ENCODE peak calls at places on chromosomes 12 and 14, in five cellular contexts. B, I, Y, U and D are unnamed samples.

GRCh38 chr14:54251356-54251755 is 145.5 kb upstream of the CDKN3 start:
- DNase-seq in B (no peak), Y (no peak), I (no peak), U (no peak), D (no peak)

GRCh38 chr12:14955876-14956811 is 5.3 kb downstream of the ARHGDIB start:
- DNase-seq in I (peak), U (no peak), Y (no peak), B (no peak), D (no peak)

GRCh38 chr12:109433618-109434017 is 43.5 kb downstream of the KCTD10 start:
- DNase-seq in Y (peak), I (no peak), B (no peak), U (no peak), D (no peak)

GRCh38 chr12:111596985-111597730 is 2.0 kb downstream of the ATXN2 start:
- DNase-seq in B (peak), Y (peak), U (no peak), I (no peak), D (peak)

GRCh38 chr12:132366341-132366861 is 37.0 kb upstream of the GALNT9 start:
- DNase-seq in Y (no peak), U (no peak), B (no peak), I (no peak), D (no peak)

GRCh38 chr14:43587183-43587582 is 919.9 kb downstream of the FSCB start:
- DNase-seq in U (no peak), Y (no peak), I (no peak), B (no peak), D (no peak)

GRCh38 chr12:25590021-25590721 is 37.1 kb upstream of the LMNTD1 start:
- DNase-seq in B (no peak), Y (no peak), I (no peak), U (no peak), D (no peak)

GRCh38 chr12:44476683-44477082 is 399.4 kb downstream of the NELL2 start:
- DNase-seq in B (no peak), Y (no peak), I (no peak), U (no peak), D (no peak)

GRCh38 chr12:27865421-27865820 is 85.4 kb upstream of the MANSC4 start:
- DNase-seq in I (no peak), Y (peak), B (no peak), U (no peak), D (no peak)

GRCh38 chr14:88025350-88025749 is 20.4 kb downstream of the GPR65 start:
- DNase-seq in I (no peak), Y (peak), B (no peak), U (no peak), D (no peak)

GRCh38 chr12:62866451-62867082 is 68.4 kb downstream of the PPM1H start:
- DNase-seq in I (no peak), Y (no peak), U (no peak), B (peak), D (no peak)

GRCh38 chr12:12927211-12928079 is 24.5 kb downstream of the GPRC5D start:
- DNase-seq in I (peak), U (no peak), B (peak), Y (peak), D (peak)

GRCh38 chr12:105561981-105562726 is 231.7 kb downstream of the C12orf75 start:
- DNase-seq in U (no peak), I (no peak), B (no peak), Y (no peak), D (peak)

GRCh38 chr12:93758974-93759373 is 81.8 kb downstream of the CRADD start:
- DNase-seq in U (no peak), Y (no peak), B (no peak), I (no peak), D (no peak)

DNA sequence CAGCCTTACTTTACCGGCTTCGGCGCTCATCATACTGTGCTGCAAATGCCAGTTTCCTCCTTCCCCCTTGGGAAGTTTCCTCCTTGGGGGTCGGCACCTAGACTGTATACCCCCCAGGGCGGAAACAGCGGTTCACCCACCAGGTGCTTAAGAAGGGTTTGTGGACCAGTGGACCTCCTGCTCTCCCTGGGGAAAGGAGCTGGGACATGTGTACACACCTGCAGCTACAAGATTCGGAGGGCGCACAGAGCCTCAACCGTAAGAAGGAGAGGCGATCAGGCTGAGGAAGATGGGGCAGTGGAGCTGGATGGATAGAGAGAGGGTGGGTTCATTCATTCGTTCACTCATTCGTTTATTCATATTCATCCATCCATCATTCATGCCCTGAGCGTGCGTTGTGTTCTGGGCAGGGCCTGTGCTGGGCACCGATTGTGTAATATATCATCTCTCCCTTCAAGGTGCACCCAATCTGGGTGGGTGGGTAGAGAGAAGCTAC is 717 bp upstream of the ZNF839 start:
- DNase-seq in B (no peak), Y (no peak), I (no peak), U (no peak), D (no peak)
- H3K9ac ChIP-seq in B (peak), Y (no peak), I (peak), U (no peak), D (peak)

DNA sequence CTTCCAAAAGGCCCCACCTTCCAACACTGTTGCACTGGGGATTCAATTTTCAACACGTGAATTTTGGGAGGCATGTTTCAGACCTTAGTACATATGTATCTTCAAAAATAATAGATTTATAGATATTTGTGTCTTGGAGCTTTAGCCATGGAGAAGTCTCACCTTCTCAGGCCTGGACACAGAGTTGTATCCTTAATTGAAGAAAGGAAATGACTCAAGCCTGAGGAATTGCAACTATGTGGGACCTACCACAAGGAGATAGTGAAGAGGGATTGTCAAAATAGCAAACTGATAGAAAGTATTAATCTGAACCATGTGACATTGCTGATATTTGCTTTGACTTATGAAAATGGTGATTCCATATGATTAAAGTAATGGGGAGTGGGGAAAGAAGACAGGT is 89.8 kb downstream of the ACSS3 start:
- DNase-seq in Y (no peak), U (no peak), B (no peak), I (no peak), D (no peak)
- TF ChIP-seq ATF3 in Y (no peak), U (no peak), B (no peak), I (no peak), D (no peak)

GRCh38 chr12:6508087-6508486 is 14.2 kb downstream of the NCAPD2 start:
- DNase-seq in I (no peak), B (no peak), Y (no peak), U (no peak), D (no peak)
- H3K9ac ChIP-seq in I (no peak), B (no peak), Y (no peak), U (no peak), D (no peak)

GRCh38 chr14:37551119-37551518 is 43.9 kb downstream of the FOXA1 start:
- DNase-seq in U (no peak), Y (no peak), B (no peak), I (no peak), D (no peak)

GRCh38 chr14:37559386-37559785 is 35.7 kb downstream of the FOXA1 start:
- DNase-seq in Y (no peak), B (no peak), I (no peak), U (no peak), D (no peak)

GRCh38 chr14:37558740-37559139 is 36.3 kb downstream of the FOXA1 start:
- DNase-seq in I (no peak), Y (no peak), U (no peak), B (no peak), D (no peak)

GRCh38 chr14:37550511-37550910 is 44.5 kb downstream of the FOXA1 start:
- DNase-seq in B (no peak), I (no peak), Y (no peak), U (no peak), D (no peak)

GRCh38 chr14:37553935-37554550 is 41.0 kb downstream of the FOXA1 start:
- DNase-seq in I (no peak), B (peak), U (no peak), Y (no peak), D (no peak)
- TF ChIP-seq ATF3 in I (no peak), B (no peak), U (no peak), Y (no peak), D (no peak)

DNA sequence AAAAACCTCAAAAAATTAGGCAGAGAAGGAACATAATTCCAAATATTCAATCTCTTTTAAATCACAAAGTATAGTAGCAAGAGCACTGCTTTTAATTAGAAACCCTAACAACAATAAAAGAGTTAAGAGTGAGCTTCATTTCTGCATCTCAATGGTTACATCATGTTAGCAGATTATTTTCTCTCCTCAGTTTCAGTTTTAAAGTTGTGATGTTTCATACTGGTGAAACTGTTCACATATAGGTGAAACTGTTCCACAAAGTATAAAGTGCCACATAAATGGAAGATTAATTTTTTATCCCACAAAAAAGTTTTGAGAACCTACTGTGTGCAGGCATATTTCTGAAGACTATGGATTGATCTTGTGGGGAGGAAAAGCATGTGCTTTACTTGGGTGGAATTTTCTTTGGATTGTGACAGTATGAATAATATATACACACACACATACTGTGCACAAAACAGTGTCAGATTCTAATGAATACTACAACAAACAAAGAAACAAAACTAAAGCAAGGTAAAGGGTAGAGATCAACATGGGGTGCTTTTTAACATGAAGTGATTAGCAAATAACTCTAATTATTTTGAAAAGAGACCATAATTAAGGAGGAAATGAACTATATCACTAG is 17.1 kb downstream of the LUM start:
- DNase-seq in U (no peak), Y (no peak), I (no peak), B (no peak), D (no peak)
- H3K9ac ChIP-seq in U (no peak), Y (no peak), I (no peak), B (no peak), D (no peak)

DNA sequence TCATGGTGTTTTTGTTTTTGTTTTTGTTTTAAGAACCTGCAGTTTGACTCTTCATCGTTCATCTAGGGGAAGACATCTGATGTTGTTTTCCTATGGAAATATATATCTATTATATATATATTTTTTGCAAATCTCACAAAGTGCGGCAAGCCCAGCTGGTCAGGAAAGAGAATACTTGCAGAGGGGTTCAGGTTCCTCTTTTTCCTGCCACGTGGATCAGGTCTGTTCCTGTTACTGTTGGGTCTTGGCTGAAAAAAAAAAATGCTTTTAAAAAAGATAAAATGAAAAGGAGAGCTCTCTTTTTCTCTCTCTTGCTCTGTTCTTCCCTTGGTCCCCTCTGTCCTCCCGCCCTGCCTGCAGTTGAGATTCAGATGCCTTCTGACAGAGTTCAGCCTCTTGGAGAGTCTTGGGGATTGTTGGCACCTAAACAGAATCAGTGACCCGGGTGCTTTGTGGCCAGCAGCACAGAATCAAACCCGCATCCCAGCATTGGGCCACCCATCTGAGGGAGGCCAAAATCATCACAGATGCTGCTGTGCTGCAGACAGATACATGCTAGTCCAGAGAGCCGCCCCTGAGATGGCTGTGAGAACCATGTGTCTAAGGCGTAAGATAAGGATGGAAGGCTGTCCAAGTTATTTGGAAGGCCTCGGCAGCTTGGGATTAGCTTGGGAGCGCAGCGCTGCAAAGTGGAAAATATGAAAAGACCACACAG is 179.2 kb upstream of the BCL2L14 start:
- DNase-seq in I (no peak), U (no peak), B (no peak), Y (no peak), D (no peak)
- TF ChIP-seq ATF3 in I (no peak), U (no peak), B (no peak), Y (no peak), D (no peak)

DNA sequence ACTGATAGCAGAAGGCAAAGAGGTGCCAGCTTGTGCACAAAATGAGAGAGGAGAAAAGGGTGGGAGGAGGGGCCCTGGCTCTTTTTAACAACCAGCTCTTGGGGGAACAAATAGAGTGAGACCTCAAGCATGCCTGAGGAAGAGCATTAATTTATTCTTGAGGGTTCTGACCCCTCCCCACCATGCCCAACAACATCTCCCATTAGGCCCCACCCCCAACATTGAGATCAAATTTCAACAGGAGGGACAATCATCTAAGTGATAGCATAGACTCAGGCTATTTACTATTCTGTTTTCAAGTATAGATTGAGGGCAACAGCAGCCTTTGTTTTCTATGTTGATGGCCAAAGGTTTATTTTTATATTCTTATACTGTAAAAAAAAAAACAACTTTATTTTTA is 59.7 kb downstream of the FUT8 start:
- DNase-seq in U (no peak), Y (no peak), B (no peak), I (no peak), D (no peak)
- H3K9ac ChIP-seq in U (no peak), Y (no peak), B (no peak), I (no peak), D (no peak)

GRCh38 chr14:73784065-73784987 is 67.3 kb upstream of the PTGR2 start:
- DNase-seq in Y (no peak), B (no peak), I (no peak), U (no peak), D (no peak)
- TF ChIP-seq ATF3 in Y (no peak), B (no peak), I (no peak), U (no peak), D (no peak)